ENCODE peak calls at places on chromosomes 4 and X, in nine cellular contexts. One of them, this sample, is unnamed. For H3K4me1, the result is how much of the 10 kb centered on the place peaks cover.

GRCh38 chrX:76183289-76184057 is 10.6 kb downstream of the PBDC1 start:
- DNase-seq in effector memory CD4-positive, alpha-beta T cell: no peak
- DNase-seq in HCT116: no peak
- DNase-seq in body of pancreas: no peak
- DNase-seq in uterus: no peak
- DNase-seq in mesenchymal stem cell: peak
- DNase-seq in CD8-positive, alpha-beta memory T cell: no peak
- DNase-seq in thoracic aorta: no peak
- DNase-seq in fibroblast of lung: peak
- DNase-seq in this sample: no peak

GRCh38 chrX:147920161-147920666 is 8.5 kb downstream of the FMR1 start:
- DNase-seq in thoracic aorta: no peak
- DNase-seq in CD8-positive, alpha-beta memory T cell: no peak
- DNase-seq in effector memory CD4-positive, alpha-beta T cell: no peak
- DNase-seq in mesenchymal stem cell: no peak
- DNase-seq in body of pancreas: no peak
- DNase-seq in HCT116: no peak
- DNase-seq in fibroblast of lung: no peak
- DNase-seq in uterus: no peak
- DNase-seq in this sample: peak

GRCh38 chr4:87717276-87718031 is 67.4 kb downstream of the DMP1 start:
- DNase-seq in effector memory CD4-positive, alpha-beta T cell: no peak
- DNase-seq in mesenchymal stem cell: peak
- DNase-seq in body of pancreas: no peak
- DNase-seq in uterus: no peak
- DNase-seq in CD8-positive, alpha-beta memory T cell: no peak
- DNase-seq in HCT116: no peak
- DNase-seq in fibroblast of lung: no peak
- DNase-seq in thoracic aorta: no peak
- DNase-seq in this sample: no peak

GRCh38 chr4:54439831-54440243 is 210.7 kb downstream of the PDGFRA start:
- DNase-seq in HCT116: no peak
- DNase-seq in uterus: peak
- DNase-seq in effector memory CD4-positive, alpha-beta T cell: no peak
- DNase-seq in fibroblast of lung: peak
- DNase-seq in body of pancreas: peak
- DNase-seq in mesenchymal stem cell: peak
- DNase-seq in CD8-positive, alpha-beta memory T cell: no peak
- DNase-seq in thoracic aorta: no peak
- DNase-seq in this sample: no peak

GRCh38 chr4:177879851-177880250 is 437.6 kb upstream of the AGA start:
- DNase-seq in thoracic aorta: no peak
- DNase-seq in HCT116: peak
- DNase-seq in fibroblast of lung: no peak
- DNase-seq in mesenchymal stem cell: no peak
- DNase-seq in body of pancreas: no peak
- DNase-seq in effector memory CD4-positive, alpha-beta T cell: no peak
- DNase-seq in CD8-positive, alpha-beta memory T cell: no peak
- DNase-seq in uterus: no peak
- DNase-seq in this sample: peak

GRCh38 chr4:133938061-133938460 is 263.5 kb downstream of the PABPC4L start:
- DNase-seq in effector memory CD4-positive, alpha-beta T cell: no peak
- DNase-seq in CD8-positive, alpha-beta memory T cell: no peak
- DNase-seq in HCT116: no peak
- DNase-seq in thoracic aorta: no peak
- DNase-seq in uterus: no peak
- DNase-seq in mesenchymal stem cell: no peak
- DNase-seq in body of pancreas: no peak
- DNase-seq in fibroblast of lung: no peak
- DNase-seq in this sample: no peak

GRCh38 chr4:139958738-139959096 is 195.3 kb downstream of the MAML3 start:
- DNase-seq in mesenchymal stem cell: no peak
- DNase-seq in CD8-positive, alpha-beta memory T cell: no peak
- DNase-seq in thoracic aorta: no peak
- DNase-seq in effector memory CD4-positive, alpha-beta T cell: no peak
- DNase-seq in body of pancreas: no peak
- DNase-seq in fibroblast of lung: no peak
- DNase-seq in HCT116: no peak
- DNase-seq in uterus: no peak
- DNase-seq in this sample: peak

GRCh38 chr4:1726146-1726934 is 5.0 kb downstream of the TACC3 start:
- DNase-seq in effector memory CD4-positive, alpha-beta T cell: peak
- DNase-seq in HCT116: peak
- DNase-seq in thoracic aorta: peak
- DNase-seq in body of pancreas: peak
- DNase-seq in CD8-positive, alpha-beta memory T cell: peak
- DNase-seq in mesenchymal stem cell: peak
- DNase-seq in uterus: peak
- DNase-seq in fibroblast of lung: peak
- DNase-seq in this sample: peak

GRCh38 chr4:105474110-105474518 is 252 bp upstream of the PPA2 start:
- DNase-seq in fibroblast of lung: peak
- DNase-seq in CD8-positive, alpha-beta memory T cell: no peak
- DNase-seq in body of pancreas: peak
- DNase-seq in HCT116: no peak
- DNase-seq in mesenchymal stem cell: no peak
- DNase-seq in thoracic aorta: peak
- DNase-seq in effector memory CD4-positive, alpha-beta T cell: no peak
- DNase-seq in uterus: peak
- DNase-seq in this sample: no peak

GRCh38 chrX:87475793-87476192 is 41.8 kb upstream of the KLHL4 start:
- DNase-seq in mesenchymal stem cell: no peak
- DNase-seq in fibroblast of lung: no peak
- DNase-seq in HCT116: no peak
- DNase-seq in effector memory CD4-positive, alpha-beta T cell: no peak
- DNase-seq in uterus: no peak
- DNase-seq in CD8-positive, alpha-beta memory T cell: no peak
- DNase-seq in thoracic aorta: no peak
- DNase-seq in body of pancreas: no peak
- DNase-seq in this sample: no peak
- H3K4me1 ChIP-seq in mesenchymal stem cell: under half
- H3K4me1 ChIP-seq in fibroblast of lung: under half
- H3K4me1 ChIP-seq in HCT116: under half
- H3K4me1 ChIP-seq in effector memory CD4-positive, alpha-beta T cell: under half
- H3K4me1 ChIP-seq in uterus: under half
- H3K4me1 ChIP-seq in CD8-positive, alpha-beta memory T cell: under half
- H3K4me1 ChIP-seq in thoracic aorta: under half
- H3K4me1 ChIP-seq in body of pancreas: under half
- H3K4me1 ChIP-seq in this sample: under half

GRCh38 chr4:20358110-20358509 is 106.4 kb downstream of the SLIT2 start:
- DNase-seq in uterus: no peak
- DNase-seq in effector memory CD4-positive, alpha-beta T cell: no peak
- DNase-seq in HCT116: no peak
- DNase-seq in mesenchymal stem cell: no peak
- DNase-seq in fibroblast of lung: no peak
- DNase-seq in CD8-positive, alpha-beta memory T cell: no peak
- DNase-seq in thoracic aorta: no peak
- DNase-seq in body of pancreas: no peak
- DNase-seq in this sample: no peak

GRCh38 chr4:20353646-20354045 is 101.9 kb downstream of the SLIT2 start:
- DNase-seq in CD8-positive, alpha-beta memory T cell: no peak
- DNase-seq in body of pancreas: no peak
- DNase-seq in effector memory CD4-positive, alpha-beta T cell: no peak
- DNase-seq in HCT116: no peak
- DNase-seq in mesenchymal stem cell: no peak
- DNase-seq in thoracic aorta: no peak
- DNase-seq in fibroblast of lung: no peak
- DNase-seq in uterus: no peak
- DNase-seq in this sample: peak

GRCh38 chr4:20354120-20354519 is 102.4 kb downstream of the SLIT2 start:
- DNase-seq in uterus: no peak
- DNase-seq in thoracic aorta: no peak
- DNase-seq in HCT116: no peak
- DNase-seq in effector memory CD4-positive, alpha-beta T cell: no peak
- DNase-seq in CD8-positive, alpha-beta memory T cell: no peak
- DNase-seq in mesenchymal stem cell: no peak
- DNase-seq in body of pancreas: no peak
- DNase-seq in fibroblast of lung: no peak
- DNase-seq in this sample: peak

GRCh38 chr4:20359692-20360091 is 108.0 kb downstream of the SLIT2 start:
- DNase-seq in HCT116: no peak
- DNase-seq in mesenchymal stem cell: no peak
- DNase-seq in fibroblast of lung: no peak
- DNase-seq in CD8-positive, alpha-beta memory T cell: no peak
- DNase-seq in effector memory CD4-positive, alpha-beta T cell: no peak
- DNase-seq in thoracic aorta: no peak
- DNase-seq in uterus: no peak
- DNase-seq in body of pancreas: no peak
- DNase-seq in this sample: no peak

GRCh38 chr4:20356565-20356964 is 104.9 kb downstream of the SLIT2 start:
- DNase-seq in mesenchymal stem cell: no peak
- DNase-seq in HCT116: no peak
- DNase-seq in thoracic aorta: no peak
- DNase-seq in uterus: no peak
- DNase-seq in CD8-positive, alpha-beta memory T cell: no peak
- DNase-seq in body of pancreas: peak
- DNase-seq in fibroblast of lung: peak
- DNase-seq in effector memory CD4-positive, alpha-beta T cell: no peak
- DNase-seq in this sample: peak
- H3K4me1 ChIP-seq in mesenchymal stem cell: under half
- H3K4me1 ChIP-seq in HCT116: under half
- H3K4me1 ChIP-seq in thoracic aorta: under half
- H3K4me1 ChIP-seq in uterus: under half
- H3K4me1 ChIP-seq in CD8-positive, alpha-beta memory T cell: under half
- H3K4me1 ChIP-seq in body of pancreas: under half
- H3K4me1 ChIP-seq in fibroblast of lung: under half
- H3K4me1 ChIP-seq in effector memory CD4-positive, alpha-beta T cell: under half
- H3K4me1 ChIP-seq in this sample: under half

GRCh38 chrX:107470971-107471370 is 21.5 kb downstream of the FRMPD3 start:
- DNase-seq in CD8-positive, alpha-beta memory T cell: no peak
- DNase-seq in body of pancreas: no peak
- DNase-seq in uterus: no peak
- DNase-seq in fibroblast of lung: no peak
- DNase-seq in mesenchymal stem cell: no peak
- DNase-seq in effector memory CD4-positive, alpha-beta T cell: no peak
- DNase-seq in HCT116: no peak
- DNase-seq in thoracic aorta: no peak
- DNase-seq in this sample: peak

GRCh38 chrX:107467271-107467670 is 17.8 kb downstream of the FRMPD3 start:
- DNase-seq in effector memory CD4-positive, alpha-beta T cell: no peak
- DNase-seq in mesenchymal stem cell: no peak
- DNase-seq in uterus: no peak
- DNase-seq in body of pancreas: no peak
- DNase-seq in thoracic aorta: no peak
- DNase-seq in CD8-positive, alpha-beta memory T cell: no peak
- DNase-seq in HCT116: no peak
- DNase-seq in fibroblast of lung: no peak
- DNase-seq in this sample: no peak

GRCh38 chrX:107465932-107466620 is 16.6 kb downstream of the FRMPD3 start:
- DNase-seq in mesenchymal stem cell: no peak
- DNase-seq in HCT116: no peak
- DNase-seq in thoracic aorta: no peak
- DNase-seq in effector memory CD4-positive, alpha-beta T cell: no peak
- DNase-seq in CD8-positive, alpha-beta memory T cell: no peak
- DNase-seq in body of pancreas: no peak
- DNase-seq in uterus: no peak
- DNase-seq in fibroblast of lung: no peak
- DNase-seq in this sample: no peak

GRCh38 chrX:107470198-107470597 is 20.7 kb downstream of the FRMPD3 start:
- DNase-seq in HCT116: no peak
- DNase-seq in thoracic aorta: no peak
- DNase-seq in effector memory CD4-positive, alpha-beta T cell: no peak
- DNase-seq in body of pancreas: no peak
- DNase-seq in uterus: no peak
- DNase-seq in mesenchymal stem cell: no peak
- DNase-seq in CD8-positive, alpha-beta memory T cell: no peak
- DNase-seq in fibroblast of lung: no peak
- DNase-seq in this sample: no peak
- H3K4me1 ChIP-seq in HCT116: under half
- H3K4me1 ChIP-seq in thoracic aorta: under half
- H3K4me1 ChIP-seq in effector memory CD4-positive, alpha-beta T cell: under half
- H3K4me1 ChIP-seq in body of pancreas: under half
- H3K4me1 ChIP-seq in uterus: under half
- H3K4me1 ChIP-seq in mesenchymal stem cell: under half
- H3K4me1 ChIP-seq in CD8-positive, alpha-beta memory T cell: under half
- H3K4me1 ChIP-seq in fibroblast of lung: under half
- H3K4me1 ChIP-seq in this sample: under half

GRCh38 chr4:55612341-55612740 is 20.3 kb upstream of the PDCL2 start:
- DNase-seq in CD8-positive, alpha-beta memory T cell: no peak
- DNase-seq in HCT116: no peak
- DNase-seq in fibroblast of lung: no peak
- DNase-seq in uterus: no peak
- DNase-seq in thoracic aorta: no peak
- DNase-seq in mesenchymal stem cell: no peak
- DNase-seq in body of pancreas: no peak
- DNase-seq in effector memory CD4-positive, alpha-beta T cell: no peak
- DNase-seq in this sample: no peak
- H3K4me1 ChIP-seq in CD8-positive, alpha-beta memory T cell: under half
- H3K4me1 ChIP-seq in HCT116: under half
- H3K4me1 ChIP-seq in fibroblast of lung: under half
- H3K4me1 ChIP-seq in uterus: under half
- H3K4me1 ChIP-seq in thoracic aorta: under half
- H3K4me1 ChIP-seq in mesenchymal stem cell: under half
- H3K4me1 ChIP-seq in body of pancreas: under half
- H3K4me1 ChIP-seq in effector memory CD4-positive, alpha-beta T cell: under half
- H3K4me1 ChIP-seq in this sample: under half

DNA sequence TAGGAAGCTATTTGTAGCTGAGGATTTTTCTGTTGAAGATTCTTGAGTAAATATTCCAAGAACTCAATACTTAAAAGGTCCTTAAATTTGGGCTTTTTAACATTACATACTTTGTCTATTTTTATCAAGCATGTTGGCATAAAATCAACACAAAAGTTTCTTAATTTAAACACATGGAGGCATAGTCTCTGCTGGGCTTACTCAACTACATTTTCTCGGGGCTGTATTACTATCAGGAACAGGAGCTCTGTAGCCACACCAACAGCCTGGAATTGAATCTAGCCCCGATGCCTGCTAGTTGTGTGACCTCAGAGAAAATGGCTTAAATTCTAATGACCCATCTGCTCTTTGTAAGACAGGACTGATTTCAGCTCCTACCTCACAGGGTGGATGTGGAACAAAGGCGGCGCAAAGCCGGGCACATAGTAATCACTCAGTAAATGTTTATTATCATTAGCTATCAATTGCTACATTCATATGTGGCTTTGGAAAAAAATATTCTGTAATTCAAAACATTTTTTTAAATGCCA is 207.0 kb downstream of the NSUN7 start:
- DNase-seq in uterus: no peak
- DNase-seq in mesenchymal stem cell: no peak
- DNase-seq in effector memory CD4-positive, alpha-beta T cell: no peak
- DNase-seq in body of pancreas: no peak
- DNase-seq in CD8-positive, alpha-beta memory T cell: no peak
- DNase-seq in thoracic aorta: no peak
- DNase-seq in HCT116: no peak
- DNase-seq in fibroblast of lung: peak
- DNase-seq in this sample: no peak
- H3K4me1 ChIP-seq in uterus: under half
- H3K4me1 ChIP-seq in mesenchymal stem cell: under half
- H3K4me1 ChIP-seq in effector memory CD4-positive, alpha-beta T cell: under half
- H3K4me1 ChIP-seq in body of pancreas: under half
- H3K4me1 ChIP-seq in CD8-positive, alpha-beta memory T cell: under half
- H3K4me1 ChIP-seq in thoracic aorta: under half
- H3K4me1 ChIP-seq in HCT116: under half
- H3K4me1 ChIP-seq in fibroblast of lung: under half
- H3K4me1 ChIP-seq in this sample: under half